ENCODE peak calls at places on chromosome 2, in nine cellular contexts. One of them, this sample, is unnamed. For H3K4me1, the result is how much of the 10 kb centered on the place peaks cover.

GRCh38 chr2:79994161-79994560 is 310.4 kb downstream of the LRRTM1 start:
- DNase-seq in Peyer's patch: no peak
- DNase-seq in adrenal gland: no peak
- DNase-seq in cardiac muscle cell: no peak
- DNase-seq in left ventricle myocardium inferior: no peak
- DNase-seq in tibial artery: no peak
- DNase-seq in naive thymus-derived CD4-positive, alpha-beta T cell: no peak
- DNase-seq in hepatocyte: no peak
- DNase-seq in vagina: no peak
- DNase-seq in this sample: no peak

GRCh38 chr2:177068967-177069366 is 143.6 kb upstream of the HNRNPA3 start:
- DNase-seq in Peyer's patch: no peak
- DNase-seq in adrenal gland: no peak
- DNase-seq in cardiac muscle cell: no peak
- DNase-seq in left ventricle myocardium inferior: no peak
- DNase-seq in tibial artery: no peak
- DNase-seq in naive thymus-derived CD4-positive, alpha-beta T cell: no peak
- DNase-seq in hepatocyte: no peak
- DNase-seq in vagina: no peak
- DNase-seq in this sample: no peak

GRCh38 chr2:112726487-112727190 is 5.8 kb downstream of the NT5DC4 start:
- DNase-seq in Peyer's patch: peak
- DNase-seq in adrenal gland: peak
- DNase-seq in cardiac muscle cell: peak
- DNase-seq in left ventricle myocardium inferior: peak
- DNase-seq in tibial artery: peak
- DNase-seq in naive thymus-derived CD4-positive, alpha-beta T cell: peak
- DNase-seq in hepatocyte: peak
- DNase-seq in vagina: peak
- DNase-seq in this sample: peak

GRCh38 chr2:54233832-54234649 is 22.0 kb downstream of the TSPYL6 start:
- DNase-seq in Peyer's patch: no peak
- DNase-seq in adrenal gland: no peak
- DNase-seq in cardiac muscle cell: no peak
- DNase-seq in left ventricle myocardium inferior: no peak
- DNase-seq in tibial artery: no peak
- DNase-seq in naive thymus-derived CD4-positive, alpha-beta T cell: no peak
- DNase-seq in hepatocyte: no peak
- DNase-seq in vagina: no peak
- DNase-seq in this sample: no peak

GRCh38 chr2:72138011-72138881 is 9.4 kb downstream of the CYP26B1 start:
- DNase-seq in Peyer's patch: peak
- DNase-seq in adrenal gland: no peak
- DNase-seq in cardiac muscle cell: peak
- DNase-seq in left ventricle myocardium inferior: peak
- DNase-seq in tibial artery: peak
- DNase-seq in naive thymus-derived CD4-positive, alpha-beta T cell: no peak
- DNase-seq in hepatocyte: no peak
- DNase-seq in vagina: no peak
- DNase-seq in this sample: peak

GRCh38 chr2:210170442-210171303 is 536 bp downstream of the KANSL1L start:
- DNase-seq in Peyer's patch: peak
- DNase-seq in adrenal gland: peak
- DNase-seq in cardiac muscle cell: peak
- DNase-seq in left ventricle myocardium inferior: peak
- DNase-seq in tibial artery: peak
- DNase-seq in naive thymus-derived CD4-positive, alpha-beta T cell: peak
- DNase-seq in hepatocyte: peak
- DNase-seq in vagina: peak
- DNase-seq in this sample: peak

GRCh38 chr2:195998070-195998469 is 70.6 kb downstream of the DNAH7 start:
- DNase-seq in Peyer's patch: no peak
- DNase-seq in adrenal gland: no peak
- DNase-seq in cardiac muscle cell: no peak
- DNase-seq in left ventricle myocardium inferior: no peak
- DNase-seq in tibial artery: no peak
- DNase-seq in naive thymus-derived CD4-positive, alpha-beta T cell: no peak
- DNase-seq in hepatocyte: no peak
- DNase-seq in vagina: no peak
- DNase-seq in this sample: no peak

GRCh38 chr2:219430633-219431615 is 3.7 kb upstream of the SPEG start:
- DNase-seq in Peyer's patch: no peak
- DNase-seq in adrenal gland: no peak
- DNase-seq in cardiac muscle cell: peak
- DNase-seq in left ventricle myocardium inferior: peak
- DNase-seq in tibial artery: peak
- DNase-seq in naive thymus-derived CD4-positive, alpha-beta T cell: no peak
- DNase-seq in hepatocyte: peak
- DNase-seq in vagina: no peak
- DNase-seq in this sample: peak

GRCh38 chr2:218501665-218502064 is 66.5 kb downstream of the USP37 start:
- DNase-seq in Peyer's patch: no peak
- DNase-seq in adrenal gland: no peak
- DNase-seq in cardiac muscle cell: peak
- DNase-seq in left ventricle myocardium inferior: no peak
- DNase-seq in tibial artery: no peak
- DNase-seq in naive thymus-derived CD4-positive, alpha-beta T cell: no peak
- DNase-seq in hepatocyte: peak
- DNase-seq in vagina: no peak
- DNase-seq in this sample: no peak

GRCh38 chr2:67954125-67954748 is 108.6 kb downstream of the C1D start:
- DNase-seq in Peyer's patch: no peak
- DNase-seq in adrenal gland: no peak
- DNase-seq in cardiac muscle cell: no peak
- DNase-seq in left ventricle myocardium inferior: no peak
- DNase-seq in tibial artery: no peak
- DNase-seq in naive thymus-derived CD4-positive, alpha-beta T cell: no peak
- DNase-seq in hepatocyte: peak
- DNase-seq in vagina: no peak
- DNase-seq in this sample: no peak

GRCh38 chr2:195343942-195344530 is 313.0 kb upstream of the SLC39A10 start:
- DNase-seq in Peyer's patch: no peak
- DNase-seq in adrenal gland: no peak
- DNase-seq in cardiac muscle cell: no peak
- DNase-seq in left ventricle myocardium inferior: no peak
- DNase-seq in tibial artery: no peak
- DNase-seq in naive thymus-derived CD4-positive, alpha-beta T cell: no peak
- DNase-seq in hepatocyte: no peak
- DNase-seq in vagina: no peak
- DNase-seq in this sample: no peak

GRCh38 chr2:37317746-37318145 is 6.9 kb downstream of the PRKD3 start:
- DNase-seq in Peyer's patch: no peak
- DNase-seq in adrenal gland: no peak
- DNase-seq in cardiac muscle cell: no peak
- DNase-seq in left ventricle myocardium inferior: no peak
- DNase-seq in tibial artery: no peak
- DNase-seq in naive thymus-derived CD4-positive, alpha-beta T cell: no peak
- DNase-seq in hepatocyte: no peak
- DNase-seq in vagina: no peak
- DNase-seq in this sample: no peak

GRCh38 chr2:63840081-63840784 is 1.5 kb upstream of the UGP2 start:
- DNase-seq in Peyer's patch: no peak
- DNase-seq in adrenal gland: no peak
- DNase-seq in cardiac muscle cell: no peak
- DNase-seq in left ventricle myocardium inferior: no peak
- DNase-seq in tibial artery: no peak
- DNase-seq in naive thymus-derived CD4-positive, alpha-beta T cell: no peak
- DNase-seq in hepatocyte: no peak
- DNase-seq in vagina: no peak
- DNase-seq in this sample: no peak

GRCh38 chr2:186456941-186457340 is 29.1 kb upstream of the ZC3H15 start:
- DNase-seq in Peyer's patch: no peak
- DNase-seq in adrenal gland: no peak
- DNase-seq in cardiac muscle cell: peak
- DNase-seq in left ventricle myocardium inferior: no peak
- DNase-seq in tibial artery: no peak
- DNase-seq in naive thymus-derived CD4-positive, alpha-beta T cell: no peak
- DNase-seq in hepatocyte: no peak
- DNase-seq in vagina: no peak
- DNase-seq in this sample: peak

GRCh38 chr2:45280801-45281200 is 271.5 kb upstream of the SIX2 start:
- DNase-seq in Peyer's patch: no peak
- DNase-seq in adrenal gland: no peak
- DNase-seq in cardiac muscle cell: no peak
- DNase-seq in left ventricle myocardium inferior: no peak
- DNase-seq in tibial artery: peak
- DNase-seq in naive thymus-derived CD4-positive, alpha-beta T cell: no peak
- DNase-seq in hepatocyte: peak
- DNase-seq in vagina: no peak
- DNase-seq in this sample: no peak

GRCh38 chr2:45283764-45284620 is 274.7 kb upstream of the SIX2 start:
- DNase-seq in Peyer's patch: no peak
- DNase-seq in adrenal gland: no peak
- DNase-seq in cardiac muscle cell: peak
- DNase-seq in left ventricle myocardium inferior: no peak
- DNase-seq in tibial artery: peak
- DNase-seq in naive thymus-derived CD4-positive, alpha-beta T cell: no peak
- DNase-seq in hepatocyte: peak
- DNase-seq in vagina: no peak
- DNase-seq in this sample: peak

GRCh38 chr2:45279356-45279755 is 270.1 kb upstream of the SIX2 start:
- DNase-seq in Peyer's patch: no peak
- DNase-seq in adrenal gland: no peak
- DNase-seq in cardiac muscle cell: no peak
- DNase-seq in left ventricle myocardium inferior: no peak
- DNase-seq in tibial artery: no peak
- DNase-seq in naive thymus-derived CD4-positive, alpha-beta T cell: no peak
- DNase-seq in hepatocyte: no peak
- DNase-seq in vagina: no peak
- DNase-seq in this sample: no peak

GRCh38 chr2:45282646-45283045 is 273.4 kb upstream of the SIX2 start:
- DNase-seq in Peyer's patch: no peak
- DNase-seq in adrenal gland: no peak
- DNase-seq in cardiac muscle cell: no peak
- DNase-seq in left ventricle myocardium inferior: no peak
- DNase-seq in tibial artery: no peak
- DNase-seq in naive thymus-derived CD4-positive, alpha-beta T cell: no peak
- DNase-seq in hepatocyte: no peak
- DNase-seq in vagina: no peak
- DNase-seq in this sample: no peak

DNA sequence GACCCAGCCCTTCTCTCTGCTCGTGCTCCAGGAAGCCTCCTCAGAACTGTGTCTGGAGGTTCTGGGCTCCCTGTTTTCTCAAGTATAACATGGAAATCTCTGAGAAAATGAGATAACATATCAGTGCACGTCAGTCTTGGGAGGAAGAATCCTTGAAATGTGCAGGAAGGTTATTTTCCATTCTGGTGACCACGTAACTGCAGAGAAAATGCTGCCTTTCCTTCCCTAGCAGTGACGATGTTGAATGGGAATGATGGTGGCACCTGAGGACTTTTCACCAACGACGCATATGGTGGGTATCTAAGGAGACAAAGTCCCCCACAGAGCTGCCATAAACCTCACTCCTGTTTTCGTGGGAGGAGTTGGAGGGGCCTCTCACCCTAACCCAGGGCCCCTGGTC is 272.1 kb upstream of the SIX2 start:
- DNase-seq in Peyer's patch: no peak
- DNase-seq in adrenal gland: no peak
- DNase-seq in cardiac muscle cell: no peak
- DNase-seq in left ventricle myocardium inferior: no peak
- DNase-seq in tibial artery: no peak
- DNase-seq in naive thymus-derived CD4-positive, alpha-beta T cell: no peak
- DNase-seq in hepatocyte: no peak
- DNase-seq in vagina: no peak
- DNase-seq in this sample: no peak
- H3K4me1 ChIP-seq in Peyer's patch: under half
- H3K4me1 ChIP-seq in adrenal gland: under half
- H3K4me1 ChIP-seq in cardiac muscle cell: under half
- H3K4me1 ChIP-seq in left ventricle myocardium inferior: under half
- H3K4me1 ChIP-seq in tibial artery: under half
- H3K4me1 ChIP-seq in naive thymus-derived CD4-positive, alpha-beta T cell: under half
- H3K4me1 ChIP-seq in hepatocyte: under half
- H3K4me1 ChIP-seq in vagina: under half
- H3K4me1 ChIP-seq in this sample: under half

GRCh38 chr2:65415091-65415490 is 17.3 kb downstream of the SPRED2 start:
- DNase-seq in Peyer's patch: no peak
- DNase-seq in adrenal gland: no peak
- DNase-seq in cardiac muscle cell: no peak
- DNase-seq in left ventricle myocardium inferior: no peak
- DNase-seq in tibial artery: no peak
- DNase-seq in naive thymus-derived CD4-positive, alpha-beta T cell: no peak
- DNase-seq in hepatocyte: no peak
- DNase-seq in vagina: no peak
- DNase-seq in this sample: no peak

GRCh38 chr2:65411056-65411795 is 21.2 kb downstream of the SPRED2 start:
- DNase-seq in Peyer's patch: no peak
- DNase-seq in adrenal gland: no peak
- DNase-seq in cardiac muscle cell: no peak
- DNase-seq in left ventricle myocardium inferior: no peak
- DNase-seq in tibial artery: no peak
- DNase-seq in naive thymus-derived CD4-positive, alpha-beta T cell: no peak
- DNase-seq in hepatocyte: peak
- DNase-seq in vagina: no peak
- DNase-seq in this sample: no peak

GRCh38 chr2:65416321-65416720 is 16.1 kb downstream of the SPRED2 start:
- DNase-seq in Peyer's patch: no peak
- DNase-seq in adrenal gland: no peak
- DNase-seq in cardiac muscle cell: no peak
- DNase-seq in left ventricle myocardium inferior: no peak
- DNase-seq in tibial artery: no peak
- DNase-seq in naive thymus-derived CD4-positive, alpha-beta T cell: no peak
- DNase-seq in hepatocyte: no peak
- DNase-seq in vagina: no peak
- DNase-seq in this sample: no peak

GRCh38 chr2:65413610-65414009 is 18.8 kb downstream of the SPRED2 start:
- DNase-seq in Peyer's patch: no peak
- DNase-seq in adrenal gland: no peak
- DNase-seq in cardiac muscle cell: no peak
- DNase-seq in left ventricle myocardium inferior: no peak
- DNase-seq in tibial artery: no peak
- DNase-seq in naive thymus-derived CD4-positive, alpha-beta T cell: no peak
- DNase-seq in hepatocyte: no peak
- DNase-seq in vagina: no peak
- DNase-seq in this sample: no peak

GRCh38 chr2:65413106-65413505 is 19.3 kb downstream of the SPRED2 start:
- DNase-seq in Peyer's patch: no peak
- DNase-seq in adrenal gland: no peak
- DNase-seq in cardiac muscle cell: no peak
- DNase-seq in left ventricle myocardium inferior: no peak
- DNase-seq in tibial artery: no peak
- DNase-seq in naive thymus-derived CD4-positive, alpha-beta T cell: no peak
- DNase-seq in hepatocyte: no peak
- DNase-seq in vagina: no peak
- DNase-seq in this sample: no peak
- H3K4me1 ChIP-seq in Peyer's patch: under half
- H3K4me1 ChIP-seq in adrenal gland: under half
- H3K4me1 ChIP-seq in cardiac muscle cell: under half
- H3K4me1 ChIP-seq in left ventricle myocardium inferior: half or more
- H3K4me1 ChIP-seq in tibial artery: under half
- H3K4me1 ChIP-seq in naive thymus-derived CD4-positive, alpha-beta T cell: under half
- H3K4me1 ChIP-seq in hepatocyte: under half
- H3K4me1 ChIP-seq in vagina: under half
- H3K4me1 ChIP-seq in this sample: under half

GRCh38 chr2:108614659-108615058 is 80.4 kb downstream of the LIMS1 start:
- DNase-seq in Peyer's patch: no peak
- DNase-seq in adrenal gland: no peak
- DNase-seq in cardiac muscle cell: no peak
- DNase-seq in left ventricle myocardium inferior: no peak
- DNase-seq in tibial artery: no peak
- DNase-seq in naive thymus-derived CD4-positive, alpha-beta T cell: no peak
- DNase-seq in hepatocyte: no peak
- DNase-seq in vagina: no peak
- DNase-seq in this sample: no peak
- H3K4me1 ChIP-seq in Peyer's patch: under half
- H3K4me1 ChIP-seq in adrenal gland: half or more
- H3K4me1 ChIP-seq in cardiac muscle cell: half or more
- H3K4me1 ChIP-seq in left ventricle myocardium inferior: half or more
- H3K4me1 ChIP-seq in tibial artery: under half
- H3K4me1 ChIP-seq in naive thymus-derived CD4-positive, alpha-beta T cell: under half
- H3K4me1 ChIP-seq in hepatocyte: half or more
- H3K4me1 ChIP-seq in vagina: half or more
- H3K4me1 ChIP-seq in this sample: under half

GRCh38 chr2:230602562-230603230 is 109.9 kb upstream of the CAB39 start:
- DNase-seq in Peyer's patch: no peak
- DNase-seq in adrenal gland: no peak
- DNase-seq in cardiac muscle cell: no peak
- DNase-seq in left ventricle myocardium inferior: no peak
- DNase-seq in tibial artery: no peak
- DNase-seq in naive thymus-derived CD4-positive, alpha-beta T cell: peak
- DNase-seq in hepatocyte: no peak
- DNase-seq in vagina: no peak
- DNase-seq in this sample: no peak
- H3K4me1 ChIP-seq in Peyer's patch: under half
- H3K4me1 ChIP-seq in adrenal gland: under half
- H3K4me1 ChIP-seq in cardiac muscle cell: under half
- H3K4me1 ChIP-seq in left ventricle myocardium inferior: under half
- H3K4me1 ChIP-seq in tibial artery: under half
- H3K4me1 ChIP-seq in naive thymus-derived CD4-positive, alpha-beta T cell: under half
- H3K4me1 ChIP-seq in hepatocyte: under half
- H3K4me1 ChIP-seq in vagina: under half
- H3K4me1 ChIP-seq in this sample: under half